ENCODE peak calls at places on chromosomes 12 and 14, in seven cellular contexts. N is right atrium auricular region; J is CD4-positive, alpha-beta T cell; Q is CD4-positive, CD25-positive, alpha-beta regulatory T cell; S is upper lobe of left lung; I is substantia nigra; T is mammary epithelial cell. G is an unnamed sample.

GRCh38 chr14:77369280-77369679 is 7.6 kb downstream of the TMED8 start:
- DNase-seq in I (no peak), T (no peak), N (no peak), J (no peak), S (no peak), Q (peak), G (no peak)

GRCh38 chr12:26874501-26875296 is 41.7 kb upstream of the ITPR2 start:
- DNase-seq in Q (no peak), I (no peak), S (peak), T (no peak), J (no peak), N (no peak), G (no peak)

GRCh38 chr14:36256131-36256801 is 64.2 kb downstream of the MBIP start:
- DNase-seq in N (no peak), T (no peak), J (no peak), S (peak), I (no peak), Q (no peak), G (no peak)

GRCh38 chr14:32246751-32247150 is 43.7 kb upstream of the RNU6-8 start:
- DNase-seq in J (no peak), I (no peak), T (no peak), S (no peak), N (no peak), Q (no peak), G (no peak)

GRCh38 chr12:48221645-48222044 is 18.6 kb upstream of the OR10AD1 start:
- DNase-seq in N (no peak), J (no peak), I (no peak), S (no peak), T (no peak), Q (no peak), G (no peak)

GRCh38 chr14:55129086-55129427 is at the start of gene LGALS3:
- DNase-seq in N (peak), J (no peak), I (no peak), Q (peak), T (peak), S (peak), G (no peak)

GRCh38 chr12:122527478-122527944 is 462 bp downstream of the KNTC1 start:
- DNase-seq in T (peak), S (peak), J (no peak), Q (peak), I (no peak), N (no peak), G (no peak)

GRCh38 chr12:117036046-117036445 is 63.2 kb downstream of the TESC start:
- DNase-seq in N (no peak), J (no peak), Q (no peak), S (no peak), I (no peak), T (no peak), G (no peak)

GRCh38 chr14:66443158-66443695 is 42.9 kb upstream of the CCDC196 start:
- DNase-seq in N (no peak), I (no peak), J (no peak), S (no peak), T (peak), Q (no peak), G (no peak)

GRCh38 chr14:23057757-23058653 is 685 bp upstream of the CDH24 start:
- DNase-seq in T (peak), S (peak), Q (peak), N (peak), I (no peak), J (peak), G (no peak)

GRCh38 chr12:132614861-132615578 is 3.6 kb upstream of the P2RX2 start:
- DNase-seq in T (peak), Q (peak), J (peak), I (peak), S (peak), N (peak), G (peak)

GRCh38 chr14:54683882-54684794 is 117.2 kb downstream of the SAMD4A start:
- DNase-seq in T (peak), I (no peak), J (no peak), N (peak), Q (no peak), S (no peak), G (no peak)

GRCh38 chr14:36028218-36028617 is 148.3 kb downstream of the PTCSC3 start:
- DNase-seq in T (peak), I (no peak), S (no peak), Q (no peak), J (no peak), N (no peak), G (no peak)

GRCh38 chr12:124635316-124635715 is 67.9 kb upstream of the NCOR2 start:
- DNase-seq in S (no peak), N (no peak), T (no peak), Q (no peak), I (no peak), J (no peak), G (no peak)

GRCh38 chr12:26936559-26937442 is 980 bp downstream of the INTS13 start:
- DNase-seq in T (no peak), I (no peak), N (no peak), Q (peak), J (no peak), S (no peak), G (no peak)

GRCh38 chr12:31922341-31923062 is 36.7 kb upstream of the RESF1 start:
- DNase-seq in Q (no peak), I (no peak), J (no peak), N (no peak), T (peak), S (no peak), G (no peak)

GRCh38 chr14:30982583-30982982 is 42.9 kb upstream of the AP4S1 start:
- DNase-seq in I (no peak), Q (no peak), N (no peak), J (no peak), S (no peak), T (no peak), G (no peak)

GRCh38 chr12:58896278-58896677 is 24.0 kb downstream of the LRIG3 start:
- DNase-seq in I (no peak), T (no peak), Q (no peak), N (no peak), J (no peak), S (no peak), G (no peak)

GRCh38 chr14:67068246-67068645 is 121.0 kb upstream of the GARIN2 start:
- DNase-seq in Q (no peak), T (no peak), J (no peak), I (no peak), S (no peak), N (no peak), G (no peak)

GRCh38 chr14:71169861-71170260 is 262.6 kb downstream of the PCNX1 start:
- DNase-seq in I (no peak), J (no peak), N (no peak), T (no peak), Q (no peak), S (no peak), G (peak)

GRCh38 chr12:75480469-75480949 is at the start of gene GLIPR1:
- DNase-seq in N (peak), S (peak), J (peak), T (peak), I (peak), Q (peak), G (no peak)

GRCh38 chr12:45268672-45269406 is 52.9 kb downstream of the ANO6 start:
- DNase-seq in N (peak), Q (no peak), I (no peak), T (peak), S (peak), J (no peak), G (no peak)

GRCh38 chr12:130438711-130439110 is 101.0 kb downstream of the PIWIL1 start:
- DNase-seq in Q (no peak), S (no peak), T (no peak), J (no peak), I (no peak), N (no peak), G (no peak)

GRCh38 chr14:34678306-34678705 is 36.1 kb downstream of the CFL2 start:
- DNase-seq in J (no peak), N (no peak), S (no peak), Q (no peak), I (peak), T (peak), G (no peak)

GRCh38 chr12:26528943-26529342 is 304.1 kb downstream of the ITPR2 start:
- DNase-seq in I (no peak), N (no peak), S (no peak), J (no peak), Q (no peak), T (no peak), G (no peak)

GRCh38 chr14:79543966-79544365 is 667.3 kb downstream of the DIO2 start:
- DNase-seq in N (no peak), I (no peak), S (no peak), Q (no peak), J (no peak), T (no peak), G (no peak)

GRCh38 chr12:45322810-45323209 is 106.9 kb downstream of the ANO6 start:
- DNase-seq in T (no peak), J (no peak), S (no peak), I (no peak), N (no peak), Q (no peak), G (no peak)

GRCh38 chr14:89503458-89503996 is 86.5 kb upstream of the FOXN3 start:
- DNase-seq in Q (no peak), T (no peak), N (no peak), S (no peak), I (no peak), J (no peak), G (no peak)

GRCh38 chr12:14264316-14264715 is 101.2 kb upstream of the ATF7IP start:
- DNase-seq in J (no peak), T (peak), S (no peak), N (no peak), Q (no peak), I (no peak), G (no peak)

GRCh38 chr12:89976866-89977265 is 268.2 kb upstream of the ATP2B1 start:
- DNase-seq in Q (no peak), N (no peak), T (no peak), J (no peak), S (no peak), I (no peak), G (no peak)

GRCh38 chr14:93712838-93713724 is 75.2 kb downstream of the PRIMA1 start:
- DNase-seq in I (no peak), J (no peak), S (no peak), N (peak), Q (no peak), T (peak), G (no peak)

GRCh38 chr12:109445224-109445623 is 31.9 kb downstream of the KCTD10 start:
- DNase-seq in S (no peak), J (no peak), Q (no peak), T (no peak), N (no peak), I (no peak), G (no peak)
- H3K27ac ChIP-seq in S (no peak), J (no peak), Q (no peak), T (no peak), N (peak), I (no peak), G (no peak)

GRCh38 chr14:90698379-90698869 is 117.8 kb downstream of the TTC7B start:
- DNase-seq in T (no peak), I (peak), S (peak), Q (no peak), J (no peak), N (peak), G (peak)
- H3K27ac ChIP-seq in T (no peak), I (peak), S (peak), Q (no peak), J (no peak), N (peak), G (peak)

GRCh38 chr12:77319141-77319540 is 253.8 kb upstream of the E2F7 start:
- DNase-seq in T (no peak), N (no peak), Q (no peak), J (no peak), S (no peak), I (no peak), G (no peak)

DNA sequence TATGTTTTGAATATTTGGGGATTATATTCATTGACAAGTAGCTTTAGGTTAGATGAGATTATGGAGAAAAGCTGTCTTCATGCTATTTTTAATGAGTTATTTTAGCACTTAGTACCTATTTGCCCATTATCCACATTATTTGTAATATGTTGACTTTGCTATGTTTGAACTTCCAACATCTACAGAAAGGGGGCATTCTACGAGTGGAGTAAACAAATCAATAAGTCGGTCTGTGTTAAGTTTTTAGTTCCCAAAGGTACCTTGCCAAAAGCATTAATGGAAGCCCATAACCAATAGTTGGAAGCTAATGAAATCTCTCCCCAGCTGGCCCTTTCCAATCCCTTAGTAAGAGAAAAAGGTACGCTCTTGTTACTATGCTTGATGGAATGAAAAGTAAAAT is 250.0 kb upstream of the E2F7 start:
- DNase-seq in S (no peak), T (no peak), J (no peak), N (no peak), I (no peak), Q (no peak), G (no peak)
- H3K27ac ChIP-seq in S (no peak), T (no peak), J (no peak), N (no peak), I (no peak), Q (no peak), G (no peak)

DNA sequence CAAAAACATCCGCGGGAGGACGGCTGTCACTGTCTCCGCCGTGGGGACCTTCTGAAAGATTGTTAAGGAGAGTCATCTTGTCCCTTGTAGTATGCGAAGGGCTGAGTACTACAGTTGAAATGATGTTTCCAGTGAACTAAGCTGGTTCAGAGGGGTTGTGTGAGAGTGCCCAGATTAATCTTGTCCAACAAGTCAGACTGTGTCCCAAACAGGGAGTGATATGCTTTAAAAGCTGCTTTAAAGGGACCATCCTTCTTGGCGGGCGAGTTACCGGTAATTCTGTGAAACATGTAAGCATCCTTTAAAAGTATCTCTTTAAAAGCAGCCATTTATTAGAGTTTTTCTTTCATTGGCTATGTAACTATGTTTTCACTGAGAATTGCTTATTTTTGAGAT is 1.1 kb downstream of the WDR20 start:
- DNase-seq in Q (no peak), J (no peak), I (no peak), T (peak), N (no peak), S (no peak), G (no peak)
- H3K27ac ChIP-seq in Q (peak), J (peak), I (peak), T (peak), N (peak), S (peak), G (peak)

GRCh38 chr12:110531741-110532333 is 29.7 kb downstream of the RAD9B start:
- DNase-seq in J (no peak), Q (peak), T (peak), N (no peak), I (no peak), S (no peak), G (no peak)
- H3K27ac ChIP-seq in J (no peak), Q (no peak), T (peak), N (peak), I (no peak), S (no peak), G (peak)

DNA sequence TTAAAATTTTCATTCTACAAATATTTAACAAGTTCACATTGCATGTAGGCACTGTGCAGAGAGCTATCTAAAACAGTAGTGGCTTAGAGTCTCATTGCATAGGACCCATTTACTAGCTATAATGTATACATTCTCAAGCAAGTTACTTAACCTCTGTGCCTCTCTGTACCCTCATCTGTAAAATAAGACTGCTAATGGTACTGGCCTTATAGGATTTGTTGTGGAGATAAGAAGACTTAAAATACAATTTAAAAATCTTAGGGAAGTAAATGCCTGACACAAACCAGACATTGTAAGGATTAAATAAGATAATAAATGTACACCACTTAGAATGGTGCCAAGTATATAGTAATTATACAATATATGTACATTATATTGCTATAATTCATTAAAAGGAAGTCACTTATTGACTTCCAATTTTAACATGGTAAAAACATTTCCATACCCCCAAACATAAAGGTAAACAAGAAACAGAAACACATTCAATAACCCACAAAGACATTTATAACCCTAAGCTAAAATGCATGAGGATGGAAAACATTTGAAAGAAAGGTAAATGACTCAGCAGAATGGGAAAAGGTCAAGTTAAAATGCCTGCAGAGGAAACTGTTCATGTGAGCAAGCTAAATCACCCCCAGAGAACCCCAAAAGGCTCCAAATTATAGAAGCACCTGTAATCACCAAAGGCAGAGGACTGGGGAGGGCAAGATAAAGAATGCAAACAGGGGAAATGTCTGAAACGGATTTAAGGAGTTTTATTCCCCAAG is 30.8 kb downstream of the RPS6KA5 start:
- DNase-seq in N (no peak), I (no peak), S (no peak), Q (peak), T (no peak), J (no peak), G (no peak)
- H3K27ac ChIP-seq in N (no peak), I (no peak), S (no peak), Q (no peak), T (no peak), J (no peak), G (no peak)

DNA sequence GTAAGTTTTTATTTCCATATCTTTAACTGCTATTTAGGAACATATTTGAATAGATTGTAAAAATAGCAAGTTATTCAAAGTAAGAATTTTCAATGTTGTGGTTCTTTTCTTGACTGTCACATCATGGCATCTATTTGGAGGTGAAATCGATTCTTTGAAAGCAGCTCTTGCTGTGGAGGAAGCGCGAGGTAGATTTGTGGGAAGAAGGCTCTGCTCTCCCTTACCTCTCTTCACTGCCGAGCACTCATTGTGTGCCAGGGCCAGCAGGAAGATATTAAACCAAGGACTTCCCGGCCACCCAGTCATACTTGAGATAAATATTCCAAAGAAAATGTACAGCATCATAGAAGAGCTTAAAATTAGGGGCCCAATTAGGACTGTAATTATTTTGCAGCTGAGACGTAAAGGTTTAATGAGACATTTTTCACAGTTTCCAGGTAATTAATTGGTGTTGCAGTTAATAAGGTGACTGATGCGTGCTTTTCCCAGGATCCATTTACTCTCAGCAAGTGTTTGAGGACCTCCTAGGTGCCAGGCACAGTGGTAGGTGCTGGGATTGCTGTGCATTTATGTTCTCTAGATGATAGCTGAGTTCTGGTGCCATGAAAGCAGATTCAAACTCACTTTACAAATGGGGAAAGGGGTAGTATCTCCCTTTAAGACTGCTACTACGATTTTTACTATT is 89.2 kb upstream of the DYNC1H1 start:
- DNase-seq in S (no peak), I (no peak), Q (no peak), N (no peak), J (no peak), T (no peak), G (no peak)
- H3K27ac ChIP-seq in S (peak), I (no peak), Q (peak), N (no peak), J (peak), T (no peak), G (no peak)

GRCh38 chr12:2008677-2009076 is 4.4 kb upstream of the DCP1B start:
- DNase-seq in I (no peak), N (no peak), Q (no peak), S (no peak), J (no peak), T (no peak), G (no peak)
- H3K27ac ChIP-seq in I (no peak), N (no peak), Q (no peak), S (no peak), J (no peak), T (no peak), G (no peak)

GRCh38 chr12:68750506-68750905 is 4.5 kb downstream of the SLC35E3 start:
- DNase-seq in J (no peak), I (no peak), Q (no peak), T (peak), N (no peak), S (no peak), G (no peak)
- H3K27ac ChIP-seq in J (no peak), I (peak), Q (no peak), T (no peak), N (no peak), S (no peak), G (peak)

GRCh38 chr12:101174576-101174975 is 35.5 kb downstream of the SLC5A8 start:
- DNase-seq in Q (no peak), J (no peak), I (no peak), N (no peak), T (no peak), S (no peak), G (no peak)
- H3K27ac ChIP-seq in Q (no peak), J (no peak), I (no peak), N (no peak), T (no peak), S (no peak), G (no peak)

G was measured in caudate nucleus.